ENCODE peak calls at places on chromosomes 2 and 18, in four cellular contexts. K, J, Q and N are unnamed samples.

GRCh38 chr2:15767679-15768078 is 172.7 kb upstream of the MYCN start:
- DNase-seq in K (no peak), J (no peak), Q (no peak), N (no peak)

GRCh38 chr2:158315000-158315399 is 141.6 kb downstream of the CCDC148 start:
- DNase-seq in K (no peak), J (no peak), Q (no peak), N (no peak)

GRCh38 chr2:109530712-109531111 is 83.1 kb downstream of the SEPTIN10 start:
- DNase-seq in K (no peak), J (no peak), Q (no peak), N (peak)

GRCh38 chr2:147945660-147946059 is 74.9 kb downstream of the ORC4 start:
- DNase-seq in K (peak), J (no peak), Q (no peak), N (peak)

GRCh38 chr2:168730391-168730790 is 72.0 kb upstream of the NOSTRIN start:
- DNase-seq in K (peak), J (no peak), Q (no peak), N (peak)

GRCh38 chr2:97718051-97718882 is 4.9 kb downstream of the ZAP70 start:
- DNase-seq in K (no peak), J (no peak), Q (peak), N (no peak)

GRCh38 chr2:238160206-238161129 is 1.7 kb downstream of the ERFE start:
- DNase-seq in K (peak), J (no peak), Q (peak), N (peak)

GRCh38 chr18:12278153-12278764 is 24.1 kb downstream of the CIDEA start:
- DNase-seq in K (peak), J (no peak), Q (peak), N (peak)

GRCh38 chr18:50748243-50749229 is 71.3 kb downstream of the MRO start:
- DNase-seq in K (no peak), J (no peak), Q (no peak), N (peak)

GRCh38 chr2:114714316-114714715 is 271.9 kb downstream of the DPP10 start:
- DNase-seq in K (no peak), J (no peak), Q (no peak), N (no peak)

GRCh38 chr2:159153463-159153862 is 133.0 kb downstream of the WDSUB1 start:
- DNase-seq in K (no peak), J (no peak), Q (no peak), N (no peak)

GRCh38 chr18:12944724-12945123 is 3.1 kb upstream of the SEH1L start:
- DNase-seq in K (no peak), J (no peak), Q (no peak), N (no peak)

GRCh38 chr2:105102963-105103421 is 65.1 kb downstream of the MRPS9 start:
- DNase-seq in K (peak), J (no peak), Q (no peak), N (peak)

GRCh38 chr2:69549421-69549820 is 94.1 kb downstream of the AAK1 start:
- DNase-seq in K (peak), J (no peak), Q (no peak), N (no peak)

GRCh38 chr2:22458439-22458838 is 926.5 kb upstream of the KLHL29 start:
- DNase-seq in K (no peak), J (no peak), Q (no peak), N (no peak)

GRCh38 chr18:30908381-30908780 is 134.2 kb downstream of the DSC3 start:
- DNase-seq in K (no peak), J (no peak), Q (no peak), N (no peak)

GRCh38 chr2:40030451-40030975 is 251.5 kb upstream of the THUMPD2 start:
- DNase-seq in K (peak), J (no peak), Q (no peak), N (no peak)

GRCh38 chr2:237101118-237101979 is 15.7 kb downstream of the COPS8 start:
- DNase-seq in K (no peak), J (no peak), Q (no peak), N (peak)

GRCh38 chr2:56812432-56812831 is 628.6 kb downstream of the CCDC85A start:
- DNase-seq in K (no peak), J (no peak), Q (no peak), N (no peak)

GRCh38 chr2:238104521-238105311 is 4.6 kb downstream of the ESPNL start:
- DNase-seq in K (no peak), J (no peak), Q (no peak), N (peak)

GRCh38 chr2:31125918-31126695 is 12.1 kb downstream of the GALNT14 start:
- DNase-seq in K (no peak), J (no peak), Q (no peak), N (no peak)

GRCh38 chr2:234763051-234763909 is 188.5 kb upstream of the SH3BP4 start:
- DNase-seq in K (peak), J (no peak), Q (no peak), N (no peak)

GRCh38 chr2:136127356-136127755 is 9.4 kb upstream of the CXCR4 start:
- DNase-seq in K (no peak), J (no peak), Q (no peak), N (no peak)

GRCh38 chr2:138061961-138062360 is 97.7 kb downstream of the HNMT start:
- DNase-seq in K (no peak), J (no peak), Q (no peak), N (no peak)

GRCh38 chr2:54522624-54523281 is 66.6 kb downstream of the SPTBN1 start:
- DNase-seq in K (peak), J (peak), Q (peak), N (peak)

GRCh38 chr2:158138255-158138654 is 36.6 kb downstream of the UPP2 start:
- DNase-seq in K (no peak), J (no peak), Q (no peak), N (no peak)

GRCh38 chr2:239815638-239816035 is 209.5 kb downstream of the NDUFA10 start:
- DNase-seq in K (no peak), J (no peak), Q (no peak), N (peak)

GRCh38 chr2:240961878-240962277 is 36.5 kb upstream of the SNED1 start:
- DNase-seq in K (no peak), J (no peak), Q (no peak), N (peak)

GRCh38 chr2:138665932-138666331 is 114.3 kb downstream of the NXPH2 start:
- DNase-seq in K (no peak), J (no peak), Q (no peak), N (no peak)

GRCh38 chr18:79816981-79817606 is 19.4 kb downstream of the KCNG2 start:
- DNase-seq in K (no peak), J (no peak), Q (no peak), N (peak)

GRCh38 chr2:64923385-64923710 is 65.9 kb upstream of the SLC1A4 start:
- DNase-seq in K (no peak), J (no peak), Q (no peak), N (no peak)

GRCh38 chr2:196259507-196260481 is 88.4 kb upstream of the STK17B start:
- DNase-seq in K (peak), J (no peak), Q (no peak), N (no peak)

GRCh38 chr2:17879913-17880274 is 1.4 kb downstream of the KCNS3 start:
- DNase-seq in K (no peak), J (no peak), Q (no peak), N (no peak)

GRCh38 chr2:198371902-198372611 is 567.7 kb downstream of the PLCL1 start:
- DNase-seq in K (no peak), J (peak), Q (no peak), N (no peak)

GRCh38 chr2:98777710-98778109 is 46.8 kb upstream of the MGAT4A start:
- DNase-seq in K (no peak), J (no peak), Q (no peak), N (no peak)

GRCh38 chr2:48454504-48454903 is 75.5 kb upstream of the STON1 start:
- DNase-seq in K (peak), J (no peak), Q (no peak), N (no peak)

GRCh38 chr2:232568161-232568560 is 17.7 kb downstream of the EIF4E2 start:
- DNase-seq in K (peak), J (no peak), Q (no peak), N (no peak)

GRCh38 chr2:219720956-219721355 is 93.5 kb downstream of the SLC4A3 start:
- DNase-seq in K (no peak), J (no peak), Q (no peak), N (no peak)

GRCh38 chr2:241903121-241904010 is 33.8 kb downstream of the RTP5 start:
- DNase-seq in K (no peak), J (no peak), Q (no peak), N (peak)

DNA sequence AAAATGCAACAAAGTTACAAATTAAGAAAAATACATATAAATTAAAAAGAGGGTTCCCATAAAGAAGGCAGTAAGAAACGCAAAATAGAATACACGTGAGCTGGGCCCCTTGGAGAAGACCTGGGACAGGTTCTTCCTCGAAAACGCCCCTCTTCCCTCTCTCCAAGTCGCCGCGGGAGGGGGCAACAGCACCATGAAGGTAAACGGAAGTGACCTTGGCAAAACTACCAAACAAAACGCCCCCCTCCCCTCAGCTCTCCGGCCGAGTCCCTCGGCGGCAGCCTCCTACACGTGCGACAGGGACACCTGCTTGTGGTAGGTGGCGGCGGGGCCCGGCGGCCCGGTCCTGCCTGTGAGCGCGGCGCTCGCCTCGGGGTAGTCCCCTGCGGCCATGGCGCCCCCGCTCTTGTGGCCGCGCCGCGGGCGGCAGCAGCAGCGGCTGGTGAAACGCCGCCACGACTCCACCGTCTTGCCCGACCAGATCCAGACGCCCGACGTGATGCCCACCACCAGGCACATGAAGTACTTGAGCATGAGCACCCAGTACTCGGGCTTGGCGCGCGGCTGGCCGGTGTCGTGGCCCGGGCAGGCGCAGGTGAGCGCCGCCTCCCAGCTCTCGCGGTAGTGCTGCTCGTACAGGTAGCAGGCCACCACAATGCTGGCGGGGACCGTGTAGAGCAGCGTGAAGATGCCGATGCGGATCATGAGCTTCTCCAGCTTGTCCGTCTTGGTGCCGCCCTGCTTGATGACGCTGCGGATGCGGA is 2.8 kb downstream of the FZD5 start:
- DNase-seq in K (no peak), J (no peak), Q (no peak), N (peak)
- H3K9ac ChIP-seq in K (no peak), J (no peak), Q (no peak), N (peak)

GRCh38 chr2:134140251-134140661 is 113.6 kb upstream of the MGAT5 start:
- DNase-seq in K (no peak), J (no peak), Q (no peak), N (no peak)

GRCh38 chr2:134141598-134142340 is 112.1 kb upstream of the MGAT5 start:
- DNase-seq in K (no peak), J (no peak), Q (no peak), N (peak)

GRCh38 chr2:134137182-134137595 is 116.7 kb upstream of the MGAT5 start:
- DNase-seq in K (peak), J (no peak), Q (no peak), N (no peak)

GRCh38 chr2:134138115-134138514 is 115.8 kb upstream of the MGAT5 start:
- DNase-seq in K (peak), J (no peak), Q (no peak), N (no peak)

DNA sequence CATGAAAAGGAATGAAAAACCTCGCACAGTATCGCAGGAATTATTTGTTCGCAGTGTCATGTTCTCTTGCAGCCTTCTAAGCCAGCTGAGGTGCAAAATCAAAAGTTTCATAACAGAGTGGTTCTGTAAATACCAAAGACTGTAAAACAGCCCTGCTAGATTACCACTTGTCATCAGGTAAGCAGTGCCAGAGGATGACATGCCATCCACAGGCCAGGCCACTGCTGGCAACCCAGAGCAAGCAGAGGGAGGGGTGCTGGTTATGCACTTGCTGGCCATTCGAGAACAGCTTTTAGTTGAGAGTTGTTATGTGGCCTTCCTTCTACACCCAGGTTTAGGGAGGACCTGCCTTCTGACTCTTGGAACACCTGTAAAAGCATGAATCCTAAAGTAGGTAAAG is 114.3 kb upstream of the MGAT5 start:
- DNase-seq in K (no peak), J (no peak), Q (no peak), N (no peak)
- H3K9ac ChIP-seq in K (no peak), J (no peak), Q (no peak), N (no peak)

GRCh38 chr2:113167115-113167932 is 6.4 kb upstream of the PSD4 start:
- DNase-seq in K (no peak), J (no peak), Q (no peak), N (no peak)
- H3K9ac ChIP-seq in K (no peak), J (no peak), Q (no peak), N (no peak)

GRCh38 chr2:11583203-11583752 is 49.4 kb downstream of the GREB1 start:
- DNase-seq in K (peak), J (no peak), Q (no peak), N (peak)
- H3K9ac ChIP-seq in K (no peak), J (no peak), Q (no peak), N (no peak)

DNA sequence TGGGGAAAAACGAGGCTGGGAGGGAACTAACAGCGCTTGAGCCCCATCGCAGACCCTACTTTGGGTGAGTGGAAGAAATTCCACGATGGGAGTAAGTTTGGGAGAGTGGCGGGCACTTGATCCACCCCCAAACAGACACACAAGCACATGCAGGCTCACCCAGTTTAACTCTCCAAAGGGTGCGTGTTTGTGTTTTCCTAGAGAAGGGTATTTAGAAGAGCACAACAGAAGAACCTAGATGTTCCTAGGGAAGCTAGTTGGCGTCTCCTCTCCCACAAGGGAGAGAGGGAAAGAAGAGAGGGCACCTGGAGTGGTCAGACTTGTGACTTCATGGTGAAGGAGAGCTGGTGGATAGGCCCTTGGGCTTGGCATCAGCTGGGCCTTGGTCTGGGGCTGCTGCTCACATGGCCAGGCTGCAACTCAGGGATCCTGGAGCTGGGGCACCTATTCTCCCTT is 3.2 kb downstream of the GATA6 start:
- DNase-seq in K (no peak), J (no peak), Q (no peak), N (peak)
- H3K9ac ChIP-seq in K (peak), J (no peak), Q (no peak), N (peak)

GRCh38 chr2:10911291-10912075 is at the start of gene KCNF1:
- DNase-seq in K (peak), J (no peak), Q (no peak), N (peak)
- H3K9ac ChIP-seq in K (no peak), J (no peak), Q (no peak), N (peak)